ENCODE peak calls at places on chromosomes 11 and 22, in eight cellular contexts. One of them, this sample, is unnamed.

GRCh38 chr11:65141896-65142494 is 7.7 kb upstream of the SYVN1 start:
- DNase-seq in hepatocyte: no peak
- DNase-seq in ovary: no peak
- DNase-seq in DND-41: no peak
- DNase-seq in PC-3: no peak
- DNase-seq in Panc1: no peak
- DNase-seq in esophagus muscularis mucosa: no peak
- DNase-seq in neural progenitor cell: no peak
- DNase-seq in this sample: no peak

GRCh38 chr11:31237819-31238771 is 131.4 kb downstream of the DCDC1 start:
- DNase-seq in hepatocyte: peak; percentile 7
- DNase-seq in ovary: no peak
- DNase-seq in DND-41: no peak
- DNase-seq in PC-3: peak; percentile 20
- DNase-seq in Panc1: no peak
- DNase-seq in esophagus muscularis mucosa: no peak
- DNase-seq in neural progenitor cell: peak; percentile 89
- DNase-seq in this sample: no peak

GRCh38 chr11:65958774-65959420 is 2.6 kb upstream of the SART1 start:
- DNase-seq in hepatocyte: no peak
- DNase-seq in ovary: no peak
- DNase-seq in DND-41: no peak
- DNase-seq in PC-3: no peak
- DNase-seq in Panc1: no peak
- DNase-seq in esophagus muscularis mucosa: no peak
- DNase-seq in neural progenitor cell: no peak
- DNase-seq in this sample: peak; percentile 65

GRCh38 chr11:14312736-14313438 is 46.1 kb downstream of the RRAS2 start:
- DNase-seq in hepatocyte: no peak
- DNase-seq in ovary: no peak
- DNase-seq in DND-41: no peak
- DNase-seq in PC-3: peak; percentile 74
- DNase-seq in Panc1: no peak
- DNase-seq in esophagus muscularis mucosa: no peak
- DNase-seq in neural progenitor cell: no peak
- DNase-seq in this sample: no peak

GRCh38 chr11:61783717-61784505 is 8.5 kb downstream of the TMEM258 start:
- DNase-seq in hepatocyte: no peak
- DNase-seq in ovary: no peak
- DNase-seq in DND-41: no peak
- DNase-seq in PC-3: no peak
- DNase-seq in Panc1: no peak
- DNase-seq in esophagus muscularis mucosa: no peak
- DNase-seq in neural progenitor cell: no peak
- DNase-seq in this sample: peak; percentile 48

GRCh38 chr11:13009921-13010736 is 1.0 kb downstream of the RASSF10 start:
- DNase-seq in hepatocyte: peak; percentile 52
- DNase-seq in ovary: no peak
- DNase-seq in DND-41: no peak
- DNase-seq in PC-3: no peak
- DNase-seq in Panc1: no peak
- DNase-seq in esophagus muscularis mucosa: peak; percentile 79
- DNase-seq in neural progenitor cell: peak; percentile 83
- DNase-seq in this sample: peak; percentile 78

GRCh38 chr11:20026629-20027545 is 133.4 kb downstream of the DBX1 start:
- DNase-seq in hepatocyte: peak; percentile 71
- DNase-seq in ovary: peak; percentile 53
- DNase-seq in DND-41: no peak
- DNase-seq in PC-3: peak; percentile 84
- DNase-seq in Panc1: no peak
- DNase-seq in esophagus muscularis mucosa: no peak
- DNase-seq in neural progenitor cell: peak; percentile 88
- DNase-seq in this sample: peak; percentile 74

GRCh38 chr11:19992998-19993397 is 167.3 kb downstream of the DBX1 start:
- DNase-seq in hepatocyte: no peak
- DNase-seq in ovary: no peak
- DNase-seq in DND-41: no peak
- DNase-seq in PC-3: no peak
- DNase-seq in Panc1: no peak
- DNase-seq in esophagus muscularis mucosa: no peak
- DNase-seq in neural progenitor cell: no peak
- DNase-seq in this sample: no peak

GRCh38 chr11:134293119-134294113 is 17.2 kb downstream of the GLB1L3 start:
- DNase-seq in hepatocyte: no peak
- DNase-seq in ovary: no peak
- DNase-seq in DND-41: no peak
- DNase-seq in PC-3: no peak
- DNase-seq in Panc1: no peak
- DNase-seq in esophagus muscularis mucosa: peak; percentile 77
- DNase-seq in neural progenitor cell: no peak
- DNase-seq in this sample: no peak

GRCh38 chr11:32895471-32895870 is 2.9 kb downstream of the QSER1 start:
- DNase-seq in hepatocyte: no peak
- DNase-seq in ovary: no peak
- DNase-seq in DND-41: no peak
- DNase-seq in PC-3: no peak
- DNase-seq in Panc1: no peak
- DNase-seq in esophagus muscularis mucosa: no peak
- DNase-seq in neural progenitor cell: no peak
- DNase-seq in this sample: no peak

GRCh38 chr11:125568970-125569912 is at the start of gene EI24:
- DNase-seq in hepatocyte: peak; percentile 97
- DNase-seq in ovary: peak; percentile 94
- DNase-seq in DND-41: peak; percentile 92
- DNase-seq in PC-3: peak; percentile 97
- DNase-seq in Panc1: peak; percentile 77
- DNase-seq in esophagus muscularis mucosa: peak; percentile 95
- DNase-seq in neural progenitor cell: peak; percentile 98
- DNase-seq in this sample: peak; percentile 96

GRCh38 chr11:128757886-128758612 is 64.2 kb downstream of the FLI1 start:
- DNase-seq in hepatocyte: no peak
- DNase-seq in ovary: no peak
- DNase-seq in DND-41: no peak
- DNase-seq in PC-3: peak; percentile 20
- DNase-seq in Panc1: no peak
- DNase-seq in esophagus muscularis mucosa: no peak
- DNase-seq in neural progenitor cell: no peak
- DNase-seq in this sample: no peak

GRCh38 chr11:102428696-102429095 is 23.9 kb downstream of the TMEM123 start:
- DNase-seq in hepatocyte: no peak
- DNase-seq in ovary: no peak
- DNase-seq in DND-41: no peak
- DNase-seq in PC-3: no peak
- DNase-seq in Panc1: no peak
- DNase-seq in esophagus muscularis mucosa: no peak
- DNase-seq in neural progenitor cell: no peak
- DNase-seq in this sample: no peak

GRCh38 chr11:19244084-19244483 is 3.3 kb upstream of the E2F8 start:
- DNase-seq in hepatocyte: peak; percentile 37
- DNase-seq in ovary: no peak
- DNase-seq in DND-41: no peak
- DNase-seq in PC-3: peak; percentile 86
- DNase-seq in Panc1: no peak
- DNase-seq in esophagus muscularis mucosa: no peak
- DNase-seq in neural progenitor cell: no peak
- DNase-seq in this sample: no peak

GRCh38 chr11:726278-726915 is 20.4 kb downstream of the EPS8L2 start:
- DNase-seq in hepatocyte: peak; percentile 82
- DNase-seq in ovary: peak; percentile 77
- DNase-seq in DND-41: no peak
- DNase-seq in PC-3: no peak
- DNase-seq in Panc1: no peak
- DNase-seq in esophagus muscularis mucosa: no peak
- DNase-seq in neural progenitor cell: peak; percentile 55
- DNase-seq in this sample: peak; percentile 90

GRCh38 chr11:116963813-116964212 is 126.4 kb upstream of the APOA1 start:
- DNase-seq in hepatocyte: no peak
- DNase-seq in ovary: no peak
- DNase-seq in DND-41: no peak
- DNase-seq in PC-3: no peak
- DNase-seq in Panc1: no peak
- DNase-seq in esophagus muscularis mucosa: no peak
- DNase-seq in neural progenitor cell: no peak
- DNase-seq in this sample: no peak

GRCh38 chr11:13644997-13645667 is 23.3 kb upstream of the FAR1 start:
- DNase-seq in hepatocyte: peak; percentile 11
- DNase-seq in ovary: no peak
- DNase-seq in DND-41: no peak
- DNase-seq in PC-3: peak; percentile 61
- DNase-seq in Panc1: no peak
- DNase-seq in esophagus muscularis mucosa: no peak
- DNase-seq in neural progenitor cell: no peak
- DNase-seq in this sample: no peak

GRCh38 chr11:19723572-19724342 is 11.1 kb downstream of the NAV2 start:
- DNase-seq in hepatocyte: peak; percentile 22
- DNase-seq in ovary: no peak
- DNase-seq in DND-41: no peak
- DNase-seq in PC-3: peak; percentile 84
- DNase-seq in Panc1: no peak
- DNase-seq in esophagus muscularis mucosa: no peak
- DNase-seq in neural progenitor cell: no peak
- DNase-seq in this sample: no peak

GRCh38 chr11:128756469-128756868 is 62.6 kb downstream of the FLI1 start:
- DNase-seq in hepatocyte: no peak
- DNase-seq in ovary: no peak
- DNase-seq in DND-41: no peak
- DNase-seq in PC-3: no peak
- DNase-seq in Panc1: no peak
- DNase-seq in esophagus muscularis mucosa: no peak
- DNase-seq in neural progenitor cell: no peak
- DNase-seq in this sample: no peak

GRCh38 chr11:19498986-19499669 is 213.5 kb upstream of the NAV2 start:
- DNase-seq in hepatocyte: peak; percentile 17
- DNase-seq in ovary: no peak
- DNase-seq in DND-41: no peak
- DNase-seq in PC-3: no peak
- DNase-seq in Panc1: no peak
- DNase-seq in esophagus muscularis mucosa: no peak
- DNase-seq in neural progenitor cell: no peak
- DNase-seq in this sample: no peak

GRCh38 chr11:35050596-35050995 is 88.4 kb upstream of the CD44 start:
- DNase-seq in hepatocyte: no peak
- DNase-seq in ovary: no peak
- DNase-seq in DND-41: no peak
- DNase-seq in PC-3: no peak
- DNase-seq in Panc1: no peak
- DNase-seq in esophagus muscularis mucosa: no peak
- DNase-seq in neural progenitor cell: no peak
- DNase-seq in this sample: no peak

GRCh38 chr22:41481925-41482318 is 13.0 kb downstream of the ACO2 start:
- DNase-seq in hepatocyte: no peak
- DNase-seq in ovary: no peak
- DNase-seq in DND-41: no peak
- DNase-seq in PC-3: no peak
- DNase-seq in Panc1: no peak
- DNase-seq in esophagus muscularis mucosa: no peak
- DNase-seq in neural progenitor cell: no peak
- DNase-seq in this sample: peak; percentile 76

GRCh38 chr22:41480397-41480735 is 11.4 kb downstream of the ACO2 start:
- DNase-seq in hepatocyte: peak; percentile 68
- DNase-seq in ovary: no peak
- DNase-seq in DND-41: no peak
- DNase-seq in PC-3: no peak
- DNase-seq in Panc1: no peak
- DNase-seq in esophagus muscularis mucosa: no peak
- DNase-seq in neural progenitor cell: no peak
- DNase-seq in this sample: no peak

GRCh38 chr22:41481131-41481830 is 12.4 kb downstream of the ACO2 start:
- DNase-seq in hepatocyte: no peak
- DNase-seq in ovary: no peak
- DNase-seq in DND-41: no peak
- DNase-seq in PC-3: peak; percentile 46
- DNase-seq in Panc1: peak; percentile 4
- DNase-seq in esophagus muscularis mucosa: no peak
- DNase-seq in neural progenitor cell: no peak
- DNase-seq in this sample: no peak

GRCh38 chr22:41479671-41480396 is 10.9 kb downstream of the ACO2 start:
- DNase-seq in hepatocyte: peak; percentile 33
- DNase-seq in ovary: no peak
- DNase-seq in DND-41: no peak
- DNase-seq in PC-3: no peak
- DNase-seq in Panc1: no peak
- DNase-seq in esophagus muscularis mucosa: no peak
- DNase-seq in neural progenitor cell: peak; percentile 93
- DNase-seq in this sample: peak; percentile 82

GRCh38 chr22:41482319-41482935 is 13.5 kb downstream of the ACO2 start:
- DNase-seq in hepatocyte: no peak
- DNase-seq in ovary: no peak
- DNase-seq in DND-41: no peak
- DNase-seq in PC-3: no peak
- DNase-seq in Panc1: no peak
- DNase-seq in esophagus muscularis mucosa: no peak
- DNase-seq in neural progenitor cell: no peak
- DNase-seq in this sample: no peak
- H3K36me3 ChIP-seq in hepatocyte: no peaks in the 10 kb centered on the region
- H3K36me3 ChIP-seq in ovary: no peaks in the 10 kb centered on the region
- H3K36me3 ChIP-seq in DND-41: peaks cover 10% of the 10 kb centered on the region
- H3K36me3 ChIP-seq in PC-3: no peaks in the 10 kb centered on the region
- H3K36me3 ChIP-seq in Panc1: no peaks in the 10 kb centered on the region
- H3K36me3 ChIP-seq in esophagus muscularis mucosa: no peaks in the 10 kb centered on the region
- H3K36me3 ChIP-seq in neural progenitor cell: no peaks in the 10 kb centered on the region
- H3K36me3 ChIP-seq in this sample: no peaks in the 10 kb centered on the region

DNA sequence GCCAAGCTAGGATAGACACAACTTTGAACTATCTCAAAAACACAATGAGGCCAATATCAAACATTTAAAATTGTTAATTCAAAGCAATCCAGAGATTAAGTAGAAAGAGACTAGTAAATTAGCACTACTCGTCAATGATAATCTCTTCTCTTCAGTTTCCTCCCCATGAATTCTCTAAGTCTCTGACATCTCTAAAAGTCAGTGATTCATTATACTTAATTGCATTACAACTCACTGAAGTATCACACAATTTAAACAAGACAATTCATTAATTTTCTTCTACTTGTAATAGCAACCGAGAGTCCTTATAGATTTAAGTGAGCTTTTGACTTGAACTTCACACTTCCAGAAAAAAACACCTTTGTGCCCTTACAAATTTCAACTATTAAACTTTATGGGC is 4.3 kb downstream of the DDX6 start:
- DNase-seq in hepatocyte: no peak
- DNase-seq in ovary: no peak
- DNase-seq in DND-41: no peak
- DNase-seq in PC-3: no peak
- DNase-seq in Panc1: no peak
- DNase-seq in esophagus muscularis mucosa: no peak
- DNase-seq in neural progenitor cell: no peak
- DNase-seq in this sample: no peak
- H3K36me3 ChIP-seq in hepatocyte: no peaks in the 10 kb centered on the region
- H3K36me3 ChIP-seq in ovary: no peaks in the 10 kb centered on the region
- H3K36me3 ChIP-seq in DND-41: peaks cover 74% of the 10 kb centered on the region
- H3K36me3 ChIP-seq in PC-3: peaks cover 28% of the 10 kb centered on the region
- H3K36me3 ChIP-seq in Panc1: peaks cover 25% of the 10 kb centered on the region
- H3K36me3 ChIP-seq in esophagus muscularis mucosa: peaks cover 4% of the 10 kb centered on the region
- H3K36me3 ChIP-seq in neural progenitor cell: peaks cover 12% of the 10 kb centered on the region
- H3K36me3 ChIP-seq in this sample: peaks cover 4% of the 10 kb centered on the region

GRCh38 chr22:21959274-21960074 is 6.8 kb upstream of the PPM1F start:
- DNase-seq in hepatocyte: no peak
- DNase-seq in ovary: no peak
- DNase-seq in DND-41: no peak
- DNase-seq in PC-3: no peak
- DNase-seq in Panc1: no peak
- DNase-seq in esophagus muscularis mucosa: no peak
- DNase-seq in neural progenitor cell: no peak
- DNase-seq in this sample: no peak
- H3K36me3 ChIP-seq in hepatocyte: no peaks in the 10 kb centered on the region
- H3K36me3 ChIP-seq in ovary: no peaks in the 10 kb centered on the region
- H3K36me3 ChIP-seq in DND-41: peaks cover 66% of the 10 kb centered on the region
- H3K36me3 ChIP-seq in PC-3: no peaks in the 10 kb centered on the region
- H3K36me3 ChIP-seq in Panc1: no peaks in the 10 kb centered on the region
- H3K36me3 ChIP-seq in esophagus muscularis mucosa: peaks cover 21% of the 10 kb centered on the region
- H3K36me3 ChIP-seq in neural progenitor cell: no peaks in the 10 kb centered on the region
- H3K36me3 ChIP-seq in this sample: peaks cover 30% of the 10 kb centered on the region

GRCh38 chr11:3051435-3052108 is 5.7 kb downstream of the CARS1 start:
- DNase-seq in hepatocyte: no peak
- DNase-seq in ovary: peak; percentile 7
- DNase-seq in DND-41: no peak
- DNase-seq in PC-3: no peak
- DNase-seq in Panc1: no peak
- DNase-seq in esophagus muscularis mucosa: no peak
- DNase-seq in neural progenitor cell: no peak
- DNase-seq in this sample: peak; percentile 50
- H3K36me3 ChIP-seq in hepatocyte: no peaks in the 10 kb centered on the region
- H3K36me3 ChIP-seq in ovary: no peaks in the 10 kb centered on the region
- H3K36me3 ChIP-seq in DND-41: peaks cover 39% of the 10 kb centered on the region
- H3K36me3 ChIP-seq in PC-3: no peaks in the 10 kb centered on the region
- H3K36me3 ChIP-seq in Panc1: peaks cover 4% of the 10 kb centered on the region
- H3K36me3 ChIP-seq in esophagus muscularis mucosa: no peaks in the 10 kb centered on the region
- H3K36me3 ChIP-seq in neural progenitor cell: no peaks in the 10 kb centered on the region
- H3K36me3 ChIP-seq in this sample: peaks cover 16% of the 10 kb centered on the region